ENCODE peak calls at places on chromosome 17, in seven cellular contexts. N is GM12878, W is HepG2, M is SK-N-SH, V is HCT116, C is H1, T is K562. R is an unnamed sample.

GRCh38 chr17:38417210-38417951 is 10.9 kb upstream of the ARHGAP23 start:
- DNase-seq in N (no peak), W (no peak), M (no peak), V (no peak), C (no peak), T (peak), R (no peak)

GRCh38 chr17:59361916-59362810 is 30.7 kb downstream of the YPEL2 start:
- DNase-seq in N (peak), W (no peak), M (no peak), V (no peak), C (no peak), T (no peak), R (no peak)

GRCh38 chr17:79619636-79620206 is 8.9 kb upstream of the RBFOX3 start:
- DNase-seq in N (no peak), W (no peak), M (peak), V (no peak), C (no peak), T (no peak), R (no peak)

GRCh38 chr17:36703860-36704266 is 102.5 kb downstream of the MRM1 start:
- DNase-seq in N (no peak), W (no peak), M (peak), V (no peak), C (no peak), T (peak), R (no peak)

GRCh38 chr17:37098910-37099664 is 150.3 kb downstream of the AATF start:
- DNase-seq in N (no peak), W (no peak), M (no peak), V (no peak), C (no peak), T (no peak), R (no peak)

GRCh38 chr17:48121921-48122650 is 14.5 kb downstream of the SNX11 start:
- DNase-seq in N (no peak), W (no peak), M (no peak), V (no peak), C (no peak), T (no peak), R (no peak)

GRCh38 chr17:48570325-48571023 is 7.7 kb downstream of the HOXB4 start:
- DNase-seq in N (no peak), W (no peak), M (no peak), V (no peak), C (no peak), T (peak), R (no peak)

GRCh38 chr17:13513039-13513405 is 88.7 kb downstream of the HS3ST3A1 start:
- DNase-seq in N (no peak), W (no peak), M (peak), V (no peak), C (no peak), T (peak), R (no peak)

GRCh38 chr17:75842411-75842810 is 1.8 kb downstream of the UNC13D start:
- DNase-seq in N (no peak), W (no peak), M (no peak), V (no peak), C (no peak), T (no peak), R (no peak)
- H3K27ac ChIP-seq in N (no peak), W (no peak), M (no peak), V (no peak), C (no peak), T (peak), R (no peak)

GRCh38 chr17:63949576-63950250 is 17.6 kb upstream of the CD79B start:
- DNase-seq in N (no peak), W (no peak), M (no peak), V (no peak), C (no peak), T (no peak), R (no peak)
- TF ChIP-seq SIN3A in N (no peak), W (no peak), M (no peak), V (no peak), C (no peak), T (no peak), R (no peak)

GRCh38 chr17:81429353-81429774 is 34.1 kb downstream of the BAHCC1 start:
- DNase-seq in N (no peak), W (no peak), M (peak), V (no peak), C (no peak), T (no peak), R (no peak)
- TF ChIP-seq POLR2AphosphoS5 in N (no peak), W (no peak), M (peak), V (peak), C (no peak), T (no peak), R (peak)

GRCh38 chr17:8628172-8628571 is 2.4 kb downstream of the MYH10 start:
- DNase-seq in N (no peak), W (no peak), M (no peak), V (no peak), C (no peak), T (peak), R (no peak)
- H3K27ac ChIP-seq in N (no peak), W (no peak), M (peak), V (no peak), C (no peak), T (peak), R (no peak)

DNA sequence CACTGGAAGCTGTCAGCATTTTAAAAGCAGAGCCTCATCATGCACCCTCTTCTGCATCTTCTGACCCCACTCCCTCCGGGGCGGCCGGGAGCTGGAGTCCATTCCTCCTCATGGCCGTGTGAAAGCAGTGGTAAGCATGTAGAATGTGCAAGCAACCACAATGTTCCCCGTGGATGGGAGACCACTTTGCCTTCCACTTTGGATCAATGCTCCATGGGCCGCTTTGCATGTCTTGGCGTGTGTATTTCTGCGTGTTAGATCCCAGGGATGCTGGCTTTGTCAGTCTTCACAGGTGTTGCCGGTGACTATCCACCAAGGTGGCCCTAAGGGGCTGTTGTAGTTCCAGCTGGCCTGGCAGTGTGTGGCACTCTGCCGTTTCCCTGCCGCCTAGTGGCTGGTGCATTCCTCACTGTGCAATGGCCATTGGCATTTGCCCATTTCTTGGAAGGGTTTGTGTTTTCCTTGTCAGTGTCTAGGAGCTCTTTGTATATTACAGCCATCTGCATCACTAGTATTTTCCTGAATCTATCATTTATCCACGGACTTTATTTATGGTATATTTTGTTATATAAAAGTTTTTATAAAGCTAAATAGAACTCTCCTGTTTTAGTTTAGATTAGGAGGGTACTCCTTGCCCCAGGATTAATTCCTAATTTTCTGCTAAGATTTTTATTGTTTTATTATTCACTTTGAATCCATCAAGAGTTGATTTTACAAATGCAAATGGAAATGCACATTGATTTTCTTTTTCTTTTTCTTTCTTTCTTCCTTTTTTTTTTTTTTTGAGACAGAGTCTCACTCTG is 5.8 kb upstream of the ALDH3A1 start:
- DNase-seq in N (no peak), W (no peak), M (no peak), V (peak), C (no peak), T (no peak), R (no peak)
- TF ChIP-seq SIN3A in N (no peak), W (no peak), M (no peak), V (no peak), C (no peak), T (no peak), R (no peak)